ENCODE peak calls at places on chromosomes 6 and 20, in nine cellular contexts. V is K562, D is kidney, M is PC-3, H is colonic mucosa, K is fibroblast of lung, L is neural progenitor cell, A is mammary epithelial cell, T is HepG2. I is an unnamed sample.
A peak's percentile ranks its signal among the peaks of the same experiment; 100 is the strongest.

GRCh38 chr6:73342174-73342573 is 11.9 kb downstream of the DPPA5 start:
- DNase-seq in A (no peak), K (no peak), H (no peak), V (no peak), T (no peak), D (no peak), M (no peak), L (no peak), I (no peak)

GRCh38 chr6:116405663-116406329 is 35.0 kb downstream of the DSE start:
- DNase-seq in T (no peak), A (no peak), V (peak; percentile 47), H (no peak), M (peak; percentile 61), D (no peak), K (peak; percentile 71), L (peak; percentile 46), I (peak; percentile 56)

GRCh38 chr20:62603021-62603906 is 39.0 kb upstream of the SLCO4A1 start:
- DNase-seq in D (peak; percentile 94), K (peak; percentile 18), V (no peak), L (no peak), A (peak; percentile 61), H (peak; percentile 31), M (peak; percentile 98), T (no peak), I (no peak)

GRCh38 chr6:48606618-48607017 is 495.6 kb upstream of the PTCHD4 start:
- DNase-seq in V (no peak), K (no peak), H (no peak), T (no peak), M (no peak), D (no peak), L (no peak), A (no peak), I (no peak)

GRCh38 chr20:41135187-41135887 is 2.0 kb upstream of the PLCG1 start:
- DNase-seq in L (peak; percentile 74), M (peak; percentile 70), D (no peak), T (peak; percentile 70), H (peak; percentile 61), A (peak; percentile 37), K (no peak), V (peak; percentile 80), I (peak; percentile 81)

GRCh38 chr20:30812739-30813411 is 444.6 kb upstream of the DEFB115 start:
- DNase-seq in D (no peak), T (no peak), M (no peak), V (no peak), L (no peak), A (no peak), H (no peak), K (no peak), I (no peak)

GRCh38 chr20:41532935-41533334 is 85.2 kb downstream of the CHD6 start:
- DNase-seq in H (no peak), V (no peak), M (no peak), T (no peak), K (no peak), L (no peak), A (no peak), D (no peak), I (no peak)

GRCh38 chr20:50636601-50637539 is 54.5 kb downstream of the RIPOR3 start:
- DNase-seq in K (no peak), L (no peak), D (no peak), H (no peak), V (peak; percentile 38), A (no peak), T (peak; percentile 40), M (no peak), I (no peak)

GRCh38 chr6:105994522-105995402 is 91.4 kb upstream of the PRDM1 start:
- DNase-seq in M (no peak), T (no peak), K (peak; percentile 80), A (peak; percentile 73), L (peak; percentile 83), H (peak; percentile 68), V (no peak), D (peak; percentile 80), I (peak; percentile 72)

GRCh38 chr6:27209659-27210269 is 37.7 kb upstream of the PRSS16 start:
- DNase-seq in M (no peak), T (no peak), L (no peak), V (peak; percentile 80), H (no peak), A (no peak), D (no peak), K (no peak), I (no peak)

GRCh38 chr20:20411841-20412240 is 43.9 kb downstream of the INSM1 start:
- DNase-seq in K (no peak), L (no peak), V (no peak), D (no peak), A (no peak), T (no peak), H (no peak), M (no peak), I (no peak)

GRCh38 chr6:113818528-113818927 is 38.6 kb upstream of the MARCKS start:
- DNase-seq in H (no peak), M (no peak), L (no peak), A (no peak), D (no peak), K (peak; percentile 31), V (no peak), T (no peak), I (no peak)

GRCh38 chr20:3674447-3674846 is 7.4 kb downstream of the ADAM33 start:
- DNase-seq in H (no peak), L (no peak), K (no peak), T (no peak), M (no peak), D (peak; percentile 53), V (no peak), A (no peak), I (no peak)

GRCh38 chr6:5723905-5724691 is 282.6 kb downstream of the NRN1 start:
- DNase-seq in H (peak; percentile 22), A (no peak), T (no peak), V (no peak), K (no peak), L (peak; percentile 35), D (no peak), M (no peak), I (no peak)

GRCh38 chr6:135488023-135488422 is 9.5 kb downstream of the AHI1 start:
- DNase-seq in M (peak; percentile 56), K (peak; percentile 60), H (no peak), L (no peak), A (peak; percentile 23), D (no peak), V (no peak), T (no peak), I (no peak)

GRCh38 chr6:138308728-138309110 is 69.0 kb upstream of the SMIM28 start:
- DNase-seq in D (no peak), T (no peak), H (no peak), M (no peak), L (no peak), A (no peak), V (no peak), K (no peak), I (no peak)

GRCh38 chr6:28490191-28490890 is 25.3 kb downstream of the GPX6 start:
- DNase-seq in M (no peak), T (no peak), L (peak; percentile 26), H (no peak), D (no peak), K (no peak), A (no peak), V (peak; percentile 62), I (no peak)
- H3K9ac ChIP-seq in M (no peak overlapping the region), T (peak overlapping the region; percentile 48), L (peak overlapping the region; percentile 33), H (no peak overlapping the region), D (no peak overlapping the region), K (no peak overlapping the region), A (peak overlapping the region; percentile 21), V (peak overlapping the region; percentile 94), I (peak overlapping the region; percentile 83)

GRCh38 chr20:61043681-61044080 is 208.4 kb upstream of the CDH4 start:
- DNase-seq in A (no peak), T (no peak), L (no peak), V (no peak), H (no peak), M (no peak), D (no peak), K (no peak), I (no peak)

GRCh38 chr20:61042501-61043385 is 209.3 kb upstream of the CDH4 start:
- DNase-seq in K (peak; percentile 17), V (peak; percentile 1), D (no peak), A (peak; percentile 34), L (peak; percentile 40), M (no peak), H (no peak), T (no peak), I (no peak)

GRCh38 chr20:61045091-61045490 is 207.0 kb upstream of the CDH4 start:
- DNase-seq in H (no peak), V (no peak), D (no peak), L (no peak), M (no peak), A (no peak), K (no peak), T (no peak), I (no peak)

GRCh38 chr20:61045876-61046585 is 206.0 kb upstream of the CDH4 start:
- DNase-seq in K (no peak), T (no peak), D (no peak), A (no peak), H (no peak), L (peak; percentile 47), M (no peak), V (no peak), I (peak; percentile 61)

DNA sequence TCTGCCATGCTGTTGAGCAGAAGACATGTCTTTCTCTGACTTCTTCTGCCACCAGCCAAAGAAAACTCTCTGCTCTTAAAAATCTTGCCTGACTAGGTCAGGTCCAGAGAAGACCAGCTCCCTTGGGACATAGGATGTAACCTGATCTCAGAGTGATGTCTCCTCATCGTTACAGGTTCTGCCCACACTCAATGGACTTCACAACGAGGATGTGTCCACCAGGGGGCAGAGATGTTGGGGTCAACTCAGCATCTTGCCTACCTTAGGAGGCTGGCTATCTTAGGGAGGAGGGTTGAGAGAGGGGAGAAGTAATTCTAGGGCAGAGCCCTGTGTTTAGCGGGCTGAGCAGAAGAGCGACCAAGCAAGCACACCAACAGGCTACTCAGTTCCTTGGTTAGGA is 207.6 kb upstream of the CDH4 start:
- DNase-seq in T (no peak), H (no peak), V (peak; percentile 28), M (no peak), L (peak; percentile 18), D (no peak), A (no peak), K (no peak), I (peak; percentile 43)
- TF ChIP-seq CTCF in T (peak; percentile 15), H (no peak), V (peak; percentile 27), M (no peak), L (peak; percentile 46), D (no peak), A (no peak), K (no peak), I (peak; percentile 59)

GRCh38 chr6:43724914-43725642 is 37.5 kb upstream of the MRPS18A start:
- DNase-seq in K (peak; percentile 99), A (peak; percentile 92), H (peak; percentile 92), T (peak; percentile 86), V (peak; percentile 97), D (peak; percentile 88), M (peak; percentile 88), L (no peak), I (no peak)
- H3K9ac ChIP-seq in K (no peak overlapping the region), A (peak overlapping the region; percentile 9), H (peak overlapping the region; percentile 65), T (peak overlapping the region; percentile 16), V (peak overlapping the region; percentile 86), D (no peak overlapping the region), M (no peak overlapping the region), L (no peak overlapping the region), I (no peak overlapping the region)

DNA sequence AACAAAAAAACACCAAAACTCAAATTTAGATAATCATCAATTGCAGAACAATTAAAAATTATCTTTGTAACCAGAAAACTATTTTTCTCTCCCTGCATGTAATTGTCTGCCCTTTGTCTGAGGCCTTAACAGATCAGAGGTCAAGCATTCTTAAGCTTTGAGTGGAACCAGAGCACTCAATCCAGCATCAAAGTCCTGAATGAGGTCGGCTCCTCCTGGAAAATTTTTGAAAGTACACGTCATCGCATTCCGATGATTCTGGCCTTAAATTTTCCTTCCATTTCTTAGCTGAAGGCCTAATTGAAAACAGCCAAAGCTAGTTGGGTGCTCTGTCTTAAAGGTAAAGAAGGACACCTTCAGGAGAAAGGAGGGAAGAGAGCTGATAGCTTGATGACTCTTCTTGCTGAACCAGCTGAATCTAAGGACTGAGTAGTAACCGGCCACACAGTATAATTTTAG is 510.2 kb upstream of the SULF2 start:
- DNase-seq in L (peak; percentile 76), V (no peak), K (peak; percentile 87), H (no peak), A (peak; percentile 88), D (no peak), M (peak; percentile 98), T (peak; percentile 94), I (peak; percentile 77)
- TF ChIP-seq CTCF in L (peak; percentile 46), V (peak; percentile 29), K (peak; percentile 8), H (no peak), A (peak; percentile 64), D (peak; percentile 46), M (peak; percentile 83), T (peak; percentile 54), I (peak; percentile 66)